ENCODE peak calls at places on chromosomes 13 and 19, in nine cellular contexts. W is tibial artery; N is right atrium auricular region; G is endodermal cell; Y is PC-9; O is CD8-positive, alpha-beta memory T cell; B is body of pancreas; Z is spleen; K is AG04450. S is an unnamed sample.

GRCh38 chr19:10256551-10256950 is 4.5 kb downstream of the MRPL4 start:
- DNase-seq in W (no peak), N (no peak), G (no peak), Y (no peak), O (no peak), B (no peak), Z (no peak), K (no peak), S (peak; percentile 23)

GRCh38 chr19:48618278-48618915 is 581 bp downstream of the RPL18 start:
- DNase-seq in W (peak; percentile 67), N (no peak), G (no peak), Y (no peak), O (no peak), B (no peak), Z (peak; percentile 80), K (no peak), S (peak; percentile 83)

GRCh38 chr13:32695602-32696250 is 109.5 kb downstream of the PDS5B start:
- DNase-seq in W (no peak), N (no peak), G (no peak), Y (no peak), O (no peak), B (no peak), Z (no peak), K (no peak), S (no peak)

GRCh38 chr19:3343619-3344502 is 22.5 kb upstream of the NFIC start:
- DNase-seq in W (peak; percentile 97), N (peak; percentile 96), G (peak; percentile 81), Y (peak; percentile 72), O (no peak), B (peak; percentile 95), Z (peak; percentile 80), K (no peak), S (peak; percentile 98)

GRCh38 chr13:113669871-113670341 is 2.9 kb downstream of the GRK1 start:
- DNase-seq in W (peak; percentile 50), N (no peak), G (peak; percentile 52), Y (no peak), O (no peak), B (no peak), Z (peak; percentile 72), K (no peak), S (no peak)

GRCh38 chr13:93262729-93263128 is 36.1 kb downstream of the GPC6 start:
- DNase-seq in W (no peak), N (no peak), G (no peak), Y (no peak), O (no peak), B (no peak), Z (no peak), K (no peak), S (no peak)

GRCh38 chr19:2812414-2813234 is 7.0 kb upstream of the ZNF554 start:
- DNase-seq in W (no peak), N (no peak), G (no peak), Y (no peak), O (no peak), B (no peak), Z (no peak), K (no peak), S (peak; percentile 84)

GRCh38 chr13:106796280-106797047 is 228.5 kb upstream of the ARGLU1 start:
- DNase-seq in W (no peak), N (no peak), G (peak; percentile 91), Y (no peak), O (no peak), B (no peak), Z (no peak), K (no peak), S (no peak)

GRCh38 chr13:111598751-111599150 is 278.3 kb downstream of the TEX29 start:
- DNase-seq in W (no peak), N (no peak), G (peak; percentile 19), Y (no peak), O (no peak), B (no peak), Z (no peak), K (no peak), S (no peak)

GRCh38 chr19:50214699-50215543 is 11.5 kb downstream of the MYH14 start:
- DNase-seq in W (no peak), N (no peak), G (no peak), Y (peak; percentile 99), O (no peak), B (peak; percentile 75), Z (no peak), K (no peak), S (no peak)

GRCh38 chr13:89862691-89863036 is 1484.8 kb upstream of the MIR17HG start:
- DNase-seq in W (no peak), N (no peak), G (no peak), Y (no peak), O (no peak), B (no peak), Z (no peak), K (no peak), S (no peak)

GRCh38 chr19:4494691-4495064 is 22.6 kb downstream of the HDGFL2 start:
- DNase-seq in W (no peak), N (no peak), G (no peak), Y (no peak), O (no peak), B (no peak), Z (no peak), K (no peak), S (peak; percentile 26)

GRCh38 chr19:4493929-4494690 is 22.0 kb downstream of the HDGFL2 start:
- DNase-seq in W (no peak), N (no peak), G (no peak), Y (no peak), O (no peak), B (no peak), Z (no peak), K (no peak), S (peak; percentile 75)

GRCh38 chr19:4495471-4495870 is 22.8 kb downstream of the PLIN4 start:
- DNase-seq in W (no peak), N (no peak), G (no peak), Y (no peak), O (no peak), B (no peak), Z (no peak), K (no peak), S (peak; percentile 84)

GRCh38 chr19:4493104-4493928 is 21.2 kb downstream of the HDGFL2 start:
- DNase-seq in W (no peak), N (no peak), G (no peak), Y (no peak), O (no peak), B (no peak), Z (no peak), K (no peak), S (peak; percentile 78)

GRCh38 chr19:4492337-4493103 is 20.4 kb downstream of the HDGFL2 start:
- DNase-seq in W (no peak), N (no peak), G (no peak), Y (no peak), O (no peak), B (no peak), Z (no peak), K (no peak), S (peak; percentile 76)
- H3K4me3 ChIP-seq in W (no peak overlapping the region), N (no peak overlapping the region), G (no peak overlapping the region), Y (no peak overlapping the region), O (no peak overlapping the region), B (no peak overlapping the region), Z (no peak overlapping the region), K (no peak overlapping the region), S (no peak overlapping the region)

GRCh38 chr13:66348745-66349720 is 881.1 kb downstream of the PCDH9 start:
- DNase-seq in W (no peak), N (no peak), G (no peak), Y (no peak), O (no peak), B (peak; percentile 13), Z (no peak), K (no peak), S (peak; percentile 10)
- H3K4me3 ChIP-seq in W (no peak overlapping the region), N (no peak overlapping the region), G (no peak overlapping the region), Y (no peak overlapping the region), O (no peak overlapping the region), B (no peak overlapping the region), Z (no peak overlapping the region), K (no peak overlapping the region), S (no peak overlapping the region)

DNA sequence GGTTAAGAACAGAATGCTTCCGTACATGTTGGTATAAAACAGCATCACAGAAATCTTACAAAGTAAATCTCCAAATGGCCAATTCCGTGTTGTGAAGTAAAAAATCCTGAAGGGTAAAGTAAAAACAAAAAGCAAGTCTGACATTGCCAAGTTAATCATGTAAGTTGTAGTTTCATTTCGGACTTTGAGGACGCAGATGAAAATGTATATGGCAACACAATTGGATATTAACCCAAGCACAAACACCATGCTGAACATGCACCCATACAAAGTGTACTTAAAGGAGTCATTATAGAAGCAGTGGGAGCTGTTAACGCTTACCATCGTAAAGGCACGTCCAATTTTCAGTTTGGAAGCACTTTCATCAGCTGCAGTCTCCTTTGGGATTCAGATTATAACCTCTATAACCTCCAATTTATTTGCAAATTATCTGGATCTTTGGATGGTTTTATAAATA is 785 bp downstream of the LPAR6 start:
- DNase-seq in W (no peak), N (no peak), G (no peak), Y (no peak), O (no peak), B (no peak), Z (no peak), K (no peak), S (no peak)
- H3K4me3 ChIP-seq in W (peak overlapping the region; percentile 53), N (peak overlapping the region; percentile 45), G (peak overlapping the region; percentile 90), Y (no peak overlapping the region), O (peak overlapping the region; percentile 78), B (no peak overlapping the region), Z (peak overlapping the region; percentile 52), K (peak overlapping the region; percentile 66), S (peak overlapping the region; percentile 79)

GRCh38 chr19:4371898-4372629 is 28.3 kb downstream of the SH3GL1 start:
- DNase-seq in W (peak; percentile 66), N (no peak), G (no peak), Y (no peak), O (no peak), B (no peak), Z (no peak), K (no peak), S (peak; percentile 79)

GRCh38 chr19:4371209-4371897 is 28.0 kb downstream of the MPND start:
- DNase-seq in W (peak; percentile 60), N (no peak), G (peak; percentile 30), Y (no peak), O (no peak), B (peak; percentile 61), Z (no peak), K (no peak), S (peak; percentile 86)

GRCh38 chr19:4369888-4370260 is 26.5 kb downstream of the MPND start:
- DNase-seq in W (peak; percentile 68), N (no peak), G (peak; percentile 87), Y (no peak), O (peak; percentile 72), B (no peak), Z (peak; percentile 93), K (no peak), S (peak; percentile 95)

GRCh38 chr19:4369109-4369887 is 25.9 kb downstream of the MPND start:
- DNase-seq in W (peak; percentile 69), N (no peak), G (peak; percentile 86), Y (no peak), O (peak; percentile 83), B (peak; percentile 60), Z (peak; percentile 92), K (no peak), S (peak; percentile 79)

DNA sequence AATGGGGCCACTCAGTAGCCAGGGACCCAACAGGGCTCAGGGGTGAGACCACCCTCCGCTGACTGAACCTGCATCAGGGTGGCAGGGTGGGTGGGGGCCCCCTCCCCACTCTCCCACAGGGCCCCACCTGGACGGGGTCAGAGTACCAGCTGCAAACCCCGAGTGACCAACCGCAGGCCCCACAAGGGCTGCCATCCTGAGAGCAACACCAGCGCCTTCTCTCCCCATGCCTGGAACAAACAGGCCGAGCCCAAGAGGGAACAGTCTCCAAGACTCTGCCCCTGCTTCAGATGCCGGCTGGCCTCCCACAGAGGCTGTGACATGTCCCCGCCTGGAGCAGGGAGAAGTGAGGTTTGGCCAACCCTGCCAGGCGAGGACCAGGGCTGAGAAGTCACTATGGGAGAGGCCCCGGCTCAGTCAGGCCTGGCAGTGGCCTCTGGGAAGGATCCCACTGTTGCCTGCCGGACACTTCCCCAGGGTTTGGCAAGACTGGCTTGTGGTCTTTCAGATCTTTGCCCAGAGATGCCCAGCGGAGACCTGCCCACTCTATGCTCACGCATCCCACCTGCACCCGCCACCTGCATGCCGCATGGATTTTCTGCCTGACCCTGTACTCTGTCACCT is 27.2 kb downstream of the MPND start:
- DNase-seq in W (peak; percentile 64), N (no peak), G (peak; percentile 51), Y (no peak), O (no peak), B (no peak), Z (no peak), K (no peak), S (peak; percentile 51)
- H3K4me3 ChIP-seq in W (no peak overlapping the region), N (no peak overlapping the region), G (no peak overlapping the region), Y (no peak overlapping the region), O (peak overlapping the region; percentile 75), B (no peak overlapping the region), Z (peak overlapping the region; percentile 35), K (no peak overlapping the region), S (no peak overlapping the region)

S was measured in osteoblast.